ENCODE peak calls at places on chromosomes 11 and 22, in ten cellular contexts. V is cardiac muscle cell; C is GM13977; Y is gastrocnemius medialis; B is IMR-90; T is CD4-positive, alpha-beta T cell; P is cardiac fibroblast; E is HL-60; J is fibroblast of lung; D is neural crest cell. K is an unnamed sample.
A peak's percentile ranks its signal among the peaks of the same experiment; 100 is the strongest.

GRCh38 chr11:121930004-121930965 is 185.7 kb downstream of the BLID start:
- DNase-seq in V (no peak), C (peak; percentile 16), Y (no peak), B (peak; percentile 13), T (no peak), P (peak; percentile 12), E (no peak), J (peak; percentile 56), D (no peak), K (no peak)

GRCh38 chr22:44261861-44262595 is 50.7 kb downstream of the SHISAL1 start:
- DNase-seq in V (no peak), C (no peak), Y (no peak), B (no peak), T (no peak), P (no peak), E (no peak), J (peak; percentile 5), D (no peak), K (no peak)

GRCh38 chr11:129117595-129118350 is 74.4 kb downstream of the ARHGAP32 start:
- DNase-seq in V (peak; percentile 61), C (peak; percentile 40), Y (no peak), B (peak; percentile 82), T (peak; percentile 42), P (peak; percentile 87), E (peak; percentile 4), J (peak; percentile 67), D (peak; percentile 49), K (peak; percentile 29)

GRCh38 chr22:17359501-17359900 is 9.8 kb upstream of the CECR2 start:
- DNase-seq in V (no peak), C (no peak), Y (no peak), B (no peak), T (no peak), P (peak; percentile 53), E (no peak), J (no peak), D (no peak), K (no peak)

GRCh38 chr11:59849129-59849528 is 3.8 kb upstream of the CBLIF start:
- DNase-seq in V (no peak), C (no peak), Y (no peak), B (no peak), T (no peak), P (no peak), E (peak; percentile 10), J (no peak), D (no peak), K (no peak)

GRCh38 chr11:66008468-66009101 is 3.2 kb upstream of the CST6 start:
- DNase-seq in V (no peak), C (no peak), Y (no peak), B (no peak), T (no peak), P (no peak), E (no peak), J (no peak), D (no peak), K (no peak)

GRCh38 chr11:64854534-64855502 is 10.4 kb upstream of the CDC42BPG start:
- DNase-seq in V (no peak), C (no peak), Y (peak; percentile 72), B (peak; percentile 91), T (no peak), P (peak; percentile 95), E (no peak), J (peak; percentile 93), D (no peak), K (peak; percentile 82)

GRCh38 chr11:2531987-2532703 is 87.3 kb downstream of the KCNQ1 start:
- DNase-seq in V (no peak), C (no peak), Y (no peak), B (no peak), T (no peak), P (no peak), E (no peak), J (no peak), D (no peak), K (no peak)

GRCh38 chr11:134226806-134227325 is 2.4 kb downstream of the VPS26B start:
- DNase-seq in V (no peak), C (no peak), Y (no peak), B (peak; percentile 3), T (no peak), P (no peak), E (no peak), J (no peak), D (no peak), K (no peak)

GRCh38 chr11:66953431-66953833 is 4.8 kb downstream of the PC start:
- DNase-seq in V (no peak), C (no peak), Y (no peak), B (no peak), T (no peak), P (no peak), E (no peak), J (no peak), D (no peak), K (no peak)

GRCh38 chr22:38866399-38867123 is 5.5 kb downstream of the CBX6 start:
- DNase-seq in V (no peak), C (no peak), Y (no peak), B (no peak), T (no peak), P (no peak), E (no peak), J (no peak), D (no peak), K (no peak)

GRCh38 chr11:95248666-95249467 is 17.9 kb upstream of the SESN3 start:
- DNase-seq in V (no peak), C (no peak), Y (no peak), B (no peak), T (no peak), P (no peak), E (no peak), J (no peak), D (no peak), K (no peak)

GRCh38 chr11:61392991-61393595 is 706 bp downstream of the TMEM216 start:
- DNase-seq in V (peak; percentile 12), C (peak; percentile 56), Y (no peak), B (peak; percentile 34), T (peak; percentile 9), P (no peak), E (no peak), J (peak; percentile 32), D (no peak), K (no peak)
- TF ChIP-seq CTCF in V (peak; percentile 30), C (peak; percentile 44), Y (no peak), B (peak; percentile 39), T (peak; percentile 51), P (no peak), E (no peak), J (peak; percentile 25), D (no peak), K (no peak)

DNA sequence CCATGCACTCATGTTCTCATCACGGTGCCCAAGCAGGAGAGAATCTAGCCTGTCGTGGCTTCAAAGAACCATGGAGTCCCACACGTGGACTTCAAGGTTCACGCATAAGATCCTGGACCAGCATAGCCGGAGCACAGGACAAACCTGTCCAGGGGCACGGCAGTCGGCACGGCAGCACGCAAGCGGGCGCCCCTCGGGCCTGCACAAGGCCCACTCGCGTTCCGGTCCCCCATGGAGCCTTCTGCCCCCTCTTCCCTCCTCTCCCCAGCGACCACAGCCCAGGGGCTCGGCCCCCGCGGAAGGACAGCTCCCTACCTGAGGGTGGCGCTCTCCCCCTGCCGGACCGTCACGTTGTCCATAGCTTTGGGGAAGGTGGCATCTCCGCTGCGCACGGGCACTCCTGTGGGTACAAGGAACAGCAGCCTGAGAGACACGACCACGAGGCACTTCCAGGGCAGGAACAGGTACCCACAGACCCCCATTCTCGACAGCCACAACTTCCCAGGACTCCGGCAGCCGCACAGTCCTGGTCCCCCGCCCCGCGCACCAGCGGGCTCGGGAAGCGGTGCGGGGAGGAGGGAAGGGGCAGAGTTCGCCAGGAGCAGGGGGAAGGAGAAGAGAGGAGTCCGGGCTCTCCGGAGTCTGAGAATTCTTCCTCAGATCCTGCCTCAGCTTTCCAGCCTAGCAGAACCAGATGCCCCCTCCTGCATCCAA is 589.5 kb downstream of the OPCML start:
- DNase-seq in V (no peak), C (no peak), Y (no peak), B (no peak), T (no peak), P (no peak), E (no peak), J (no peak), D (peak; percentile 23), K (no peak)
- TF ChIP-seq CTCF in V (no peak), C (no peak), Y (no peak), B (no peak), T (no peak), P (no peak), E (no peak), J (peak; percentile 6), D (peak; percentile 44), K (no peak)

DNA sequence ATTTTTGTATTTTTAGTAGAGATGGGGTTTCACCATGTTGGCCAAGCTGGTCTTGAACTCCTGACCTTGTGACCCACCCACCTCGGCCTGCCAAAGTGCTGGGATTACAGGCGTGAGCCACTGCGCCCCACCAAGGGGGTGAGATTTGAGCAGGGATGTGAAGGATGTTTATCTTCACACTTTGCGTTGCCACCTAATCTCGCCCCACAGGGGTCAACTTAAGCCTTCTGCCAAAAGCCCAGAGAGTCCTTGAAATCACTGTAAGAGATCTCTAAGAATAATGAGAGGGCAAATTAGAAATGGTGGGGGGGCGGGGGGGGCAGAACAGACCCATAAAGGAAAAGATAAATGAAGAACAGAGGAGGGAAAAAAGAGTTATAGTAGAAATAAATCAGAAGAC is 158.3 kb upstream of the TIMP3 start:
- DNase-seq in V (no peak), C (no peak), Y (no peak), B (no peak), T (no peak), P (no peak), E (no peak), J (no peak), D (no peak), K (no peak)
- TF ChIP-seq CTCF in V (no peak), C (no peak), Y (no peak), B (no peak), T (no peak), P (no peak), E (no peak), J (no peak), D (no peak), K (no peak)

GRCh38 chr11:16356057-16356750 is at the start of gene SOX6:
- DNase-seq in V (peak; percentile 9), C (no peak), Y (no peak), B (peak; percentile 67), T (no peak), P (no peak), E (no peak), J (peak; percentile 82), D (no peak), K (no peak)
- TF ChIP-seq CTCF in V (no peak), C (no peak), Y (no peak), B (no peak), T (no peak), P (no peak), E (no peak), J (no peak), D (no peak), K (no peak)

DNA sequence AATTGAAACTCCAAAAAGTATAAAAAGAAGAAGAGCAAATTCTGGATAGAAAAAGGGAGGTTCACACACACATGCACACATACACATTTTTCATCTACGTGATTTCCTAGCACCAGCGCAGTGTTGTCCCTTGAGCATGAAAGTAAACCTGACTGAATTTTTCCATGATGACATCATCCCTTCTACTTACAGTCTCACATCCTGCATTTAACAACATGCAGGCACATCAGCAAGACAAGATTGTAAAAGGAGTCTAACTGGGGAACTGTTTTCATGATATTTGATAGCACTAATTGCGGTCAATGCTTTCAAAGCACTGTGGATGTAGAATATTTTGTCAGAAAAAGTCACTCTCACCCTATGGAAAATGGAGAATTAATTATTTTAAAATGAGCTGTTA is 36.6 kb downstream of the GAS2 start:
- DNase-seq in V (peak; percentile 52), C (no peak), Y (no peak), B (peak; percentile 77), T (no peak), P (peak; percentile 89), E (no peak), J (peak; percentile 88), D (no peak), K (no peak)
- TF ChIP-seq CTCF in V (no peak), C (no peak), Y (no peak), B (no peak), T (no peak), P (no peak), E (no peak), J (no peak), D (no peak), K (no peak)